ENCODE peak calls at places on chromosomes 3 and 15, in six cellular contexts. T is CD8-positive, alpha-beta T cell; W is OCI-LY7; H is mammary epithelial cell; Q is AG09309; P is retinal pigment epithelial cell. N is an unnamed sample.
A peak's percentile ranks its signal among the peaks of the same experiment; 100 is the strongest.

GRCh38 chr3:160941885-160942494 is 163.2 kb downstream of the B3GALNT1 start:
- DNase-seq in T (peak; percentile 50), W (peak; percentile 64), H (peak; percentile 45), Q (peak; percentile 29), P (no peak), N (peak; percentile 39)

GRCh38 chr3:88219138-88219792 is 69.5 kb downstream of the C3orf38 start:
- DNase-seq in T (no peak), W (peak; percentile 81), H (peak; percentile 48), Q (peak; percentile 18), P (no peak), N (peak; percentile 10)

GRCh38 chr3:8001712-8002111 is 499.9 kb upstream of the LMCD1 start:
- DNase-seq in T (no peak), W (no peak), H (no peak), Q (no peak), P (no peak), N (no peak)

GRCh38 chr3:27646891-27647290 is 75.2 kb downstream of the EOMES start:
- DNase-seq in T (no peak), W (no peak), H (no peak), Q (no peak), P (no peak), N (no peak)

GRCh38 chr15:75104804-75105557 is 81.6 kb downstream of the PPCDC start:
- DNase-seq in T (no peak), W (peak; percentile 62), H (peak; percentile 95), Q (peak; percentile 78), P (peak; percentile 41), N (peak; percentile 58)

GRCh38 chr3:61719278-61719977 is 158.1 kb downstream of the PTPRG start:
- DNase-seq in T (no peak), W (no peak), H (no peak), Q (no peak), P (no peak), N (no peak)

GRCh38 chr15:36161781-36162212 is 417.6 kb upstream of the CDIN1 start:
- DNase-seq in T (no peak), W (no peak), H (peak; percentile 8), Q (peak; percentile 29), P (no peak), N (no peak)

GRCh38 chr3:11211531-11212300 is 57.4 kb downstream of the HRH1 start:
- DNase-seq in T (no peak), W (no peak), H (no peak), Q (no peak), P (no peak), N (no peak)

GRCh38 chr3:188299068-188299467 is 145.1 kb downstream of the LPP start:
- DNase-seq in T (no peak), W (no peak), H (no peak), Q (no peak), P (no peak), N (no peak)

GRCh38 chr15:22780267-22780666 is 6.2 kb upstream of the NIPA1 start:
- DNase-seq in T (no peak), W (no peak), H (peak; percentile 61), Q (no peak), P (no peak), N (no peak)

GRCh38 chr3:135368316-135368715 is 573.3 kb downstream of the EPHB1 start:
- DNase-seq in T (no peak), W (no peak), H (no peak), Q (no peak), P (no peak), N (no peak)

GRCh38 chr15:50227076-50227475 is 38.5 kb downstream of the HDC start:
- DNase-seq in T (no peak), W (no peak), H (no peak), Q (peak; percentile 13), P (no peak), N (no peak)

GRCh38 chr3:141812091-141812490 is 48.9 kb downstream of the GRK7 start:
- DNase-seq in T (no peak), W (no peak), H (no peak), Q (no peak), P (no peak), N (no peak)

GRCh38 chr3:119741701-119742100 is 38.9 kb downstream of the CFAP91 start:
- DNase-seq in T (no peak), W (no peak), H (no peak), Q (no peak), P (no peak), N (no peak)

GRCh38 chr15:80549191-80549590 is 145.0 kb downstream of the ARNT2 start:
- DNase-seq in T (no peak), W (no peak), H (peak; percentile 29), Q (peak; percentile 45), P (peak; percentile 13), N (no peak)

GRCh38 chr15:65980824-65981456 is 111.6 kb downstream of the RAB11A start:
- DNase-seq in T (no peak), W (peak; percentile 53), H (peak; percentile 64), Q (peak; percentile 53), P (peak; percentile 34), N (no peak)

GRCh38 chr15:77532067-77532710 is 100.5 kb downstream of the LINGO1 start:
- DNase-seq in T (no peak), W (no peak), H (no peak), Q (no peak), P (no peak), N (no peak)

DNA sequence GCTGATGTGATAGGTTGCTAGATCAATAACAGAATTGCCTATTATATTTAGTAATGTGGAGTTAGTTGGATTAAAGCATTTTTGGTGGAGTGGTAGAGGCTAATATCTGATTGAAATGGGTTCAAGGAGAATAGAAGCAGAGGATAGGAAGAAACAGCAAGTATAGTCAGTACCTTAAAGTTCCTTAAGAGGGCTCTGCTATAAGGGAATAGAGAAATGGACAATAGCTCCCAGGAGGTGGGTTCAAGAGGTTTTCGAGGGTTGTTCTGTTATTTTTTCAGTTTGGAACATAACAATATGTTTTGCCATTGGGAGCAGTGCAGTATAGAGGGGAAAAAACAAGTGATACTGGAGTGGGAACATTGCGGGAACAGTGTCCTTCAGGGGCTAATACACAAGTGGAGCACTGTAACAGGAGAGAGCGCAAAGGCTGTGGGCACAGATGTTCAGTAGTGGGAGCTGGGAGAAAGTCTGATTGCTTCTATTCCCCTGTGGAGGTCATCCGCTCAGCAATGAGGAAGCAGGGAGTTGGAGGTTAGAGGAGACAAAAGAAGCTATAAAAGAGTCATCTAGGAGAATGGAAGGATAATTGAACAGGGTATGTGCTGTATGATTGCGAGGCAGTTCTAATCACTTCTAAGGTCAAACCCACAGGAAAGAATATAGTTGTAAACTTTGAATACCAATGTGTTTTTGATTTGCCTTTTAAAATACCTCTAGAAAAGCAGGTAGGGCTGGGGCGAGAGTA is 3.3 kb downstream of the MRPS11 start:
- DNase-seq in T (no peak), W (no peak), H (no peak), Q (no peak), P (no peak), N (no peak)
- TF ChIP-seq CTCF in T (no peak), W (peak; percentile 49), H (peak; percentile 4), Q (no peak), P (peak; percentile 9), N (peak; percentile 20)

GRCh38 chr3:32712506-32713055 is 27.6 kb downstream of the CNOT10 start:
- DNase-seq in T (no peak), W (no peak), H (peak; percentile 7), Q (no peak), P (no peak), N (no peak)

GRCh38 chr3:32708672-32709283 is 23.8 kb downstream of the CNOT10 start:
- DNase-seq in T (no peak), W (no peak), H (no peak), Q (no peak), P (no peak), N (no peak)

GRCh38 chr3:32707026-32707370 is 22.0 kb downstream of the CNOT10 start:
- DNase-seq in T (no peak), W (no peak), H (no peak), Q (no peak), P (no peak), N (no peak)

GRCh38 chr3:32706348-32707025 is 21.5 kb downstream of the CNOT10 start:
- DNase-seq in T (no peak), W (no peak), H (no peak), Q (no peak), P (no peak), N (no peak)

DNA sequence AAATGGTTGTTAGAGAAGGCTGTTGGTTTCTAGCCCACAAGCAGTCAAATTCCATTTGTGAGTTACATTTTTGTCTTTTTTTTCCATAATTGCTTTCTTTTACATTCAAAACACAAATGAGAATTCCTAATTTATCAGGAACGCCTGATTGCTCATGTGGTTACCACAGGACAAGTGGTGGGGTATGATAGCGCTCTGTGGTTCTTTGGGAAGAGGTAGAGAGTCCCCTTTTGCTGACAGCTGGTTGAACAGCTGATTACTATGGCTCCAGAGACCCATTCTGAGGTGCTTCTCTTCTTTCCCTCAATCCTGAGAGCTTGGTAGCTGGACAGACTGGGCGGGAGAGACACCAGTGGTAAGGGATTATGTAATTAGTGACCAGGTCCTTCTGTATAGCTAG is 24.4 kb downstream of the CNOT10 start:
- DNase-seq in T (no peak), W (no peak), H (no peak), Q (no peak), P (no peak), N (no peak)
- H3K4me3 ChIP-seq in T (no peak overlapping the region), W (no peak overlapping the region), H (no peak overlapping the region), Q (no peak overlapping the region), P (no peak overlapping the region), N (no peak overlapping the region)

GRCh38 chr3:102004561-102004960 is 155.2 kb downstream of the NFKBIZ start:
- DNase-seq in T (no peak), W (no peak), H (no peak), Q (no peak), P (no peak), N (no peak)

GRCh38 chr3:102000620-102001209 is 151.4 kb downstream of the NFKBIZ start:
- DNase-seq in T (no peak), W (no peak), H (no peak), Q (no peak), P (no peak), N (no peak)

GRCh38 chr3:102005551-102005950 is 156.2 kb downstream of the NFKBIZ start:
- DNase-seq in T (no peak), W (no peak), H (no peak), Q (no peak), P (no peak), N (no peak)

GRCh38 chr3:101999177-101999778 is 150.0 kb downstream of the NFKBIZ start:
- DNase-seq in T (no peak), W (no peak), H (no peak), Q (no peak), P (no peak), N (no peak)

DNA sequence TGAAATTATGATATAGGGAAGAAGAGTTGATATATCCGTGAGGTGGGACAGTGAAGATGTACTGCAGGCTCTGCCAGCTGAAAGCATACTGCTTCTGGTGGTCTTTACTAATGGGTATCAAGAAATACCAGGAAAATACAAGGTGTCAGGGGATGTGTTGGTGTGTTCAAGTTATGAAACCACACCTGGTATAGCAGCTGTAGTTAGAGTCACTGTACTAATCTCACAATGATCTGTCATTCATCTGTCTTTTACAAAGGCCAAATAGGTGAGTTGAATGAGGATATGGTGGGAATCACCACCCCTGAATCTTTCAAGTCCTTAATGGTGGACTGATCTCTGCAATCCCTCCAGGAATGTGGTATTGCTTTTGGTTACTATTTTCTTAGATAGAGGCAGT is 152.7 kb downstream of the NFKBIZ start:
- DNase-seq in T (no peak), W (no peak), H (no peak), Q (no peak), P (no peak), N (no peak)
- TF ChIP-seq CTCF in T (no peak), W (no peak), H (no peak), Q (no peak), P (no peak), N (no peak)

DNA sequence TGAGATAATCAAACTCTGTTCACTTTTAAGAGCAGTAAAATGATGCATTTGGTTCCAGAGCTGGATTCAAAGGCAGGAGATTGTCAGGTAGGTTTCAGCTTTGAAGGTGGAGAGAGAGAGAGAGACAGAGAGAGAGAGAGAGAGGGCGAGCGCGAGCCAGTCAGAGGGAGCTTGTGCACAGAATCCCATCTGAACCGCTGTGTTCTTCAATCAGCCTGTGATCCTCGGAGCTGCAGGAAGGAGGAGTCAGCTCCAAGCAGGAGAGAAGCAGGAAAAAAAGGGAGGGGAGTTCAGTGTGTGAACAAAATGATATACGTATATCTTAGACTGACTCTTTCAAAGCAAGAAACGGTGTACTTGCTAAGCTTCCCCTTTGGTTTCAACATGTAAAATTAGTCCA is at the start of gene GPR149:
- DNase-seq in T (no peak), W (no peak), H (peak; percentile 14), Q (no peak), P (no peak), N (no peak)
- H3K4me3 ChIP-seq in T (no peak within 1 kb of the TSS), W (no peak within 1 kb of the TSS), H (no peak within 1 kb of the TSS), Q (no peak within 1 kb of the TSS), P (peak within 1 kb of the TSS; percentile 44), N (no peak within 1 kb of the TSS)

N was measured in GM12864.